ENCODE peak calls at places on chromosomes 5 and 9, in four cellular contexts. One of them, this sample, is unnamed.

GRCh38 chr9:112020680-112021596 is 124.3 kb downstream of the UGCG start:
- DNase-seq in HepG2: peak
- DNase-seq in K562: no peak
- DNase-seq in H1: no peak
- DNase-seq in this sample: peak

GRCh38 chr5:149646564-149646963 is 65.3 kb downstream of the ARHGEF37 start:
- DNase-seq in H1: no peak
- DNase-seq in K562: peak
- DNase-seq in HepG2: no peak
- DNase-seq in this sample: no peak

GRCh38 chr5:134328619-134329018 is 38.4 kb downstream of the CDKL3 start:
- DNase-seq in HepG2: no peak
- DNase-seq in H1: no peak
- DNase-seq in K562: no peak
- DNase-seq in this sample: no peak

GRCh38 chr5:100901851-100902341 is 1.2 kb downstream of the ST8SIA4 start:
- DNase-seq in K562: no peak
- DNase-seq in HepG2: no peak
- DNase-seq in H1: no peak
- DNase-seq in this sample: no peak

GRCh38 chr9:93200449-93200742 is 16.5 kb downstream of the WNK2 start:
- DNase-seq in HepG2: no peak
- DNase-seq in K562: no peak
- DNase-seq in H1: no peak
- DNase-seq in this sample: no peak

GRCh38 chr5:101068298-101068697 is 165.2 kb upstream of the ST8SIA4 start:
- DNase-seq in H1: no peak
- DNase-seq in K562: no peak
- DNase-seq in HepG2: no peak
- DNase-seq in this sample: no peak

GRCh38 chr5:38515648-38516047 is 40.8 kb downstream of the LIFR start:
- DNase-seq in HepG2: peak
- DNase-seq in H1: no peak
- DNase-seq in K562: no peak
- DNase-seq in this sample: no peak

GRCh38 chr5:78648359-78649219 is at the start of gene LHFPL2:
- DNase-seq in HepG2: no peak
- DNase-seq in K562: peak
- DNase-seq in H1: no peak
- DNase-seq in this sample: no peak

GRCh38 chr9:125789196-125789595 is 42.0 kb downstream of the PBX3 start:
- DNase-seq in HepG2: no peak
- DNase-seq in K562: no peak
- DNase-seq in H1: no peak
- DNase-seq in this sample: no peak

GRCh38 chr5:104513194-104513602 is 950.6 kb upstream of the NUDT12 start:
- DNase-seq in HepG2: peak
- DNase-seq in K562: no peak
- DNase-seq in H1: no peak
- DNase-seq in this sample: no peak

GRCh38 chr9:22010881-22011625 is 1.9 kb upstream of the CDKN2B start:
- DNase-seq in K562: no peak
- DNase-seq in H1: no peak
- DNase-seq in HepG2: peak
- DNase-seq in this sample: no peak

GRCh38 chr9:109238677-109239076 is 71.6 kb upstream of the FRRS1L start:
- DNase-seq in HepG2: no peak
- DNase-seq in K562: no peak
- DNase-seq in H1: no peak
- DNase-seq in this sample: no peak

GRCh38 chr5:143922718-143923117 is 110.8 kb downstream of the HMHB1 start:
- DNase-seq in H1: no peak
- DNase-seq in K562: no peak
- DNase-seq in HepG2: no peak
- DNase-seq in this sample: no peak

GRCh38 chr5:141873933-141874261 is 4.3 kb downstream of the PCDH1 start:
- DNase-seq in HepG2: no peak
- DNase-seq in H1: no peak
- DNase-seq in K562: no peak
- DNase-seq in this sample: no peak

GRCh38 chr5:151799407-151799806 is 27.7 kb downstream of the G3BP1 start:
- DNase-seq in K562: no peak
- DNase-seq in H1: no peak
- DNase-seq in HepG2: no peak
- DNase-seq in this sample: no peak

GRCh38 chr9:131578778-131579504 is 33.6 kb downstream of the PRRT1B start:
- DNase-seq in K562: no peak
- DNase-seq in HepG2: no peak
- DNase-seq in H1: no peak
- DNase-seq in this sample: peak
- TF ChIP-seq HDAC2 in K562: no peak
- TF ChIP-seq HDAC2 in HepG2: no peak
- TF ChIP-seq HDAC2 in H1: no peak
- TF ChIP-seq HDAC2 in this sample: no peak

GRCh38 chr5:103394676-103395075 is 136.1 kb downstream of the MACIR start:
- DNase-seq in HepG2: no peak
- DNase-seq in K562: no peak
- DNase-seq in H1: no peak
- DNase-seq in this sample: no peak

GRCh38 chr5:103393131-103393754 is 134.7 kb downstream of the MACIR start:
- DNase-seq in K562: no peak
- DNase-seq in H1: no peak
- DNase-seq in HepG2: no peak
- DNase-seq in this sample: peak

GRCh38 chr5:103402861-103403260 is 144.3 kb downstream of the MACIR start:
- DNase-seq in K562: no peak
- DNase-seq in HepG2: no peak
- DNase-seq in H1: no peak
- DNase-seq in this sample: no peak

DNA sequence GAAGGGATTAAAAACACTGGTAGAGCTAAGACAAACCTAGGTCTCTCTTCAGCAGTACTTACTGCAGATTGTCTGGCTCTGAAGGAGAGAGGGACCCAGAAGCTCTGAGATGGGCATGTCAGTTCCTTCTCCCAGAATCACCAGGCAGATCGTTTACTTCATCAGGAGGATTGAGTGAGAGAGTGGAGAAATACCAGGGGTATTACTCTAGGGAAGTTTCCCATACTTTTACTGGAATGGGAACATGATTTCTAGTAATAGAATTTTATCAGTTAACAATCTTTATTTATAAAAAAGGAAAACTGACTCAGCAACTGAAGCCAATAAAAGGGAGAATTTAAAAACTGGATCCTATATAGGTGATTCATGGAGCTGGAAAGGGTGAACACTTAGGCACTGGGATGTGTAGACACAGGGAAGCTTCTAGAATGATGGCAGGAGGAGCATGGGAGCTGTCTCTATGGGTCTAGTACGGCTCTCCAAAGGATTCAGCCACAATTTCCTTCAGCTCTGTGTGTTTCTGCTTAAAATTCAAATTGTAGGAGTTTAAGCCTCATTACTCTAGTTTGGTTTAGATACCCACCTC is 139.5 kb downstream of the MACIR start:
- DNase-seq in H1: no peak
- DNase-seq in K562: no peak
- DNase-seq in HepG2: no peak
- DNase-seq in this sample: no peak
- TF ChIP-seq SIN3A in H1: no peak
- TF ChIP-seq SIN3A in K562: no peak
- TF ChIP-seq SIN3A in HepG2: no peak
- TF ChIP-seq SIN3A in this sample: no peak

GRCh38 chr5:164735334-164735733 is 1229.9 kb downstream of the MAT2B start:
- DNase-seq in K562: no peak
- DNase-seq in H1: no peak
- DNase-seq in HepG2: no peak
- DNase-seq in this sample: no peak
- H2AFZ ChIP-seq in K562: no peak
- H2AFZ ChIP-seq in H1: no peak
- H2AFZ ChIP-seq in HepG2: no peak
- H2AFZ ChIP-seq in this sample: no peak

GRCh38 chr5:6520201-6520600 is 71.5 kb downstream of the UBE2QL1 start:
- DNase-seq in HepG2: no peak
- DNase-seq in K562: no peak
- DNase-seq in H1: no peak
- DNase-seq in this sample: no peak

GRCh38 chr5:6522337-6522736 is 73.7 kb downstream of the UBE2QL1 start:
- DNase-seq in HepG2: no peak
- DNase-seq in K562: no peak
- DNase-seq in H1: no peak
- DNase-seq in this sample: no peak

GRCh38 chr5:6516823-6517222 is 68.2 kb downstream of the UBE2QL1 start:
- DNase-seq in H1: no peak
- DNase-seq in HepG2: no peak
- DNase-seq in K562: peak
- DNase-seq in this sample: no peak

GRCh38 chr5:6517494-6517893 is 68.8 kb downstream of the UBE2QL1 start:
- DNase-seq in H1: no peak
- DNase-seq in K562: no peak
- DNase-seq in HepG2: no peak
- DNase-seq in this sample: no peak

GRCh38 chr5:6518298-6519057 is 69.8 kb downstream of the UBE2QL1 start:
- DNase-seq in H1: no peak
- DNase-seq in K562: no peak
- DNase-seq in HepG2: no peak
- DNase-seq in this sample: no peak
- TF ChIP-seq HDAC2 in H1: no peak
- TF ChIP-seq HDAC2 in K562: no peak
- TF ChIP-seq HDAC2 in HepG2: no peak
- TF ChIP-seq HDAC2 in this sample: no peak